ENCODE peak calls at places on chromosome 13, in eight cellular contexts. One of them, this sample, is unnamed.

GRCh38 chr13:40116008-40116407 is 460.5 kb downstream of the COG6 start:
- DNase-seq in sigmoid colon: no peak
- DNase-seq in activated T-helper 1 cell treated with Interleukin-2 at 50 U/mL for 16 hours: no peak
- DNase-seq in midbrain: no peak
- DNase-seq in CD8-positive, alpha-beta memory T cell: no peak
- DNase-seq in stimulated activated CD4-positive, alpha-beta T cell treated with anti-CD3 and anti-CD28 coated beads, Interleukin-2, amount 100 ng/mL, for 48 hours: no peak
- DNase-seq in H54: peak
- DNase-seq in CD8-positive, alpha-beta T cell: peak
- DNase-seq in this sample: no peak

GRCh38 chr13:42973581-42973980 is 18.5 kb downstream of the EPSTI1 start:
- DNase-seq in CD8-positive, alpha-beta T cell: no peak
- DNase-seq in midbrain: no peak
- DNase-seq in H54: no peak
- DNase-seq in stimulated activated CD4-positive, alpha-beta T cell treated with anti-CD3 and anti-CD28 coated beads, Interleukin-2, amount 100 ng/mL, for 48 hours: no peak
- DNase-seq in CD8-positive, alpha-beta memory T cell: no peak
- DNase-seq in activated T-helper 1 cell treated with Interleukin-2 at 50 U/mL for 16 hours: no peak
- DNase-seq in sigmoid colon: no peak
- DNase-seq in this sample: no peak

GRCh38 chr13:99056381-99057014 is 78.6 kb upstream of the DOCK9 start:
- DNase-seq in midbrain: no peak
- DNase-seq in CD8-positive, alpha-beta T cell: no peak
- DNase-seq in CD8-positive, alpha-beta memory T cell: no peak
- DNase-seq in sigmoid colon: peak
- DNase-seq in activated T-helper 1 cell treated with Interleukin-2 at 50 U/mL for 16 hours: no peak
- DNase-seq in stimulated activated CD4-positive, alpha-beta T cell treated with anti-CD3 and anti-CD28 coated beads, Interleukin-2, amount 100 ng/mL, for 48 hours: no peak
- DNase-seq in H54: no peak
- DNase-seq in this sample: no peak

GRCh38 chr13:48511621-48512232 is 21.2 kb downstream of the RCBTB2 start:
- DNase-seq in stimulated activated CD4-positive, alpha-beta T cell treated with anti-CD3 and anti-CD28 coated beads, Interleukin-2, amount 100 ng/mL, for 48 hours: no peak
- DNase-seq in H54: no peak
- DNase-seq in activated T-helper 1 cell treated with Interleukin-2 at 50 U/mL for 16 hours: no peak
- DNase-seq in sigmoid colon: no peak
- DNase-seq in CD8-positive, alpha-beta T cell: no peak
- DNase-seq in CD8-positive, alpha-beta memory T cell: no peak
- DNase-seq in midbrain: peak
- DNase-seq in this sample: no peak

GRCh38 chr13:31131470-31131961 is 30.2 kb downstream of the HSPH1 start:
- DNase-seq in CD8-positive, alpha-beta T cell: no peak
- DNase-seq in activated T-helper 1 cell treated with Interleukin-2 at 50 U/mL for 16 hours: no peak
- DNase-seq in H54: no peak
- DNase-seq in midbrain: no peak
- DNase-seq in CD8-positive, alpha-beta memory T cell: no peak
- DNase-seq in sigmoid colon: no peak
- DNase-seq in stimulated activated CD4-positive, alpha-beta T cell treated with anti-CD3 and anti-CD28 coated beads, Interleukin-2, amount 100 ng/mL, for 48 hours: no peak
- DNase-seq in this sample: no peak

GRCh38 chr13:106650690-106651205 is 82.8 kb upstream of the ARGLU1 start:
- DNase-seq in stimulated activated CD4-positive, alpha-beta T cell treated with anti-CD3 and anti-CD28 coated beads, Interleukin-2, amount 100 ng/mL, for 48 hours: no peak
- DNase-seq in activated T-helper 1 cell treated with Interleukin-2 at 50 U/mL for 16 hours: no peak
- DNase-seq in CD8-positive, alpha-beta T cell: no peak
- DNase-seq in H54: no peak
- DNase-seq in CD8-positive, alpha-beta memory T cell: no peak
- DNase-seq in sigmoid colon: no peak
- DNase-seq in midbrain: no peak
- DNase-seq in this sample: no peak

GRCh38 chr13:100392709-100393630 is 195.6 kb downstream of the GGACT start:
- DNase-seq in stimulated activated CD4-positive, alpha-beta T cell treated with anti-CD3 and anti-CD28 coated beads, Interleukin-2, amount 100 ng/mL, for 48 hours: peak
- DNase-seq in CD8-positive, alpha-beta memory T cell: no peak
- DNase-seq in activated T-helper 1 cell treated with Interleukin-2 at 50 U/mL for 16 hours: peak
- DNase-seq in sigmoid colon: peak
- DNase-seq in H54: peak
- DNase-seq in midbrain: no peak
- DNase-seq in CD8-positive, alpha-beta T cell: peak
- DNase-seq in this sample: peak

GRCh38 chr13:26468203-26468602 is 89.3 kb upstream of the WASF3 start:
- DNase-seq in midbrain: no peak
- DNase-seq in CD8-positive, alpha-beta T cell: no peak
- DNase-seq in CD8-positive, alpha-beta memory T cell: no peak
- DNase-seq in H54: no peak
- DNase-seq in sigmoid colon: no peak
- DNase-seq in stimulated activated CD4-positive, alpha-beta T cell treated with anti-CD3 and anti-CD28 coated beads, Interleukin-2, amount 100 ng/mL, for 48 hours: no peak
- DNase-seq in activated T-helper 1 cell treated with Interleukin-2 at 50 U/mL for 16 hours: no peak
- DNase-seq in this sample: peak

GRCh38 chr13:54379461-54379860 is 1350.8 kb downstream of the OLFM4 start:
- DNase-seq in H54: no peak
- DNase-seq in activated T-helper 1 cell treated with Interleukin-2 at 50 U/mL for 16 hours: no peak
- DNase-seq in CD8-positive, alpha-beta memory T cell: no peak
- DNase-seq in sigmoid colon: no peak
- DNase-seq in CD8-positive, alpha-beta T cell: no peak
- DNase-seq in stimulated activated CD4-positive, alpha-beta T cell treated with anti-CD3 and anti-CD28 coated beads, Interleukin-2, amount 100 ng/mL, for 48 hours: no peak
- DNase-seq in midbrain: no peak
- DNase-seq in this sample: no peak

GRCh38 chr13:113405481-113406300 is 41.8 kb upstream of the GRTP1 start:
- DNase-seq in activated T-helper 1 cell treated with Interleukin-2 at 50 U/mL for 16 hours: no peak
- DNase-seq in H54: no peak
- DNase-seq in CD8-positive, alpha-beta memory T cell: no peak
- DNase-seq in midbrain: no peak
- DNase-seq in stimulated activated CD4-positive, alpha-beta T cell treated with anti-CD3 and anti-CD28 coated beads, Interleukin-2, amount 100 ng/mL, for 48 hours: no peak
- DNase-seq in sigmoid colon: peak
- DNase-seq in CD8-positive, alpha-beta T cell: no peak
- DNase-seq in this sample: peak

GRCh38 chr13:26964278-26965057 is 203.9 kb upstream of the GPR12 start:
- DNase-seq in CD8-positive, alpha-beta T cell: no peak
- DNase-seq in stimulated activated CD4-positive, alpha-beta T cell treated with anti-CD3 and anti-CD28 coated beads, Interleukin-2, amount 100 ng/mL, for 48 hours: no peak
- DNase-seq in CD8-positive, alpha-beta memory T cell: no peak
- DNase-seq in midbrain: no peak
- DNase-seq in activated T-helper 1 cell treated with Interleukin-2 at 50 U/mL for 16 hours: no peak
- DNase-seq in H54: no peak
- DNase-seq in sigmoid colon: no peak
- DNase-seq in this sample: no peak

GRCh38 chr13:55013051-55013450 is 1984.4 kb downstream of the OLFM4 start:
- DNase-seq in midbrain: no peak
- DNase-seq in activated T-helper 1 cell treated with Interleukin-2 at 50 U/mL for 16 hours: no peak
- DNase-seq in H54: no peak
- DNase-seq in CD8-positive, alpha-beta T cell: no peak
- DNase-seq in stimulated activated CD4-positive, alpha-beta T cell treated with anti-CD3 and anti-CD28 coated beads, Interleukin-2, amount 100 ng/mL, for 48 hours: no peak
- DNase-seq in CD8-positive, alpha-beta memory T cell: no peak
- DNase-seq in sigmoid colon: no peak
- DNase-seq in this sample: no peak

GRCh38 chr13:46982856-46983582 is 86.2 kb upstream of the HTR2A start:
- DNase-seq in stimulated activated CD4-positive, alpha-beta T cell treated with anti-CD3 and anti-CD28 coated beads, Interleukin-2, amount 100 ng/mL, for 48 hours: no peak
- DNase-seq in H54: no peak
- DNase-seq in CD8-positive, alpha-beta memory T cell: no peak
- DNase-seq in activated T-helper 1 cell treated with Interleukin-2 at 50 U/mL for 16 hours: no peak
- DNase-seq in sigmoid colon: no peak
- DNase-seq in midbrain: peak
- DNase-seq in CD8-positive, alpha-beta T cell: no peak
- DNase-seq in this sample: no peak

GRCh38 chr13:44068737-44069136 is 189.0 kb downstream of the LACC1 start:
- DNase-seq in midbrain: no peak
- DNase-seq in sigmoid colon: no peak
- DNase-seq in CD8-positive, alpha-beta T cell: no peak
- DNase-seq in H54: peak
- DNase-seq in activated T-helper 1 cell treated with Interleukin-2 at 50 U/mL for 16 hours: no peak
- DNase-seq in stimulated activated CD4-positive, alpha-beta T cell treated with anti-CD3 and anti-CD28 coated beads, Interleukin-2, amount 100 ng/mL, for 48 hours: no peak
- DNase-seq in CD8-positive, alpha-beta memory T cell: no peak
- DNase-seq in this sample: no peak

GRCh38 chr13:100887729-100888151 is 213.1 kb upstream of the TMTC4 start:
- DNase-seq in H54: no peak
- DNase-seq in midbrain: no peak
- DNase-seq in CD8-positive, alpha-beta memory T cell: no peak
- DNase-seq in stimulated activated CD4-positive, alpha-beta T cell treated with anti-CD3 and anti-CD28 coated beads, Interleukin-2, amount 100 ng/mL, for 48 hours: no peak
- DNase-seq in activated T-helper 1 cell treated with Interleukin-2 at 50 U/mL for 16 hours: no peak
- DNase-seq in CD8-positive, alpha-beta T cell: no peak
- DNase-seq in sigmoid colon: no peak
- DNase-seq in this sample: no peak

GRCh38 chr13:22693691-22694090 is 487.1 kb upstream of the SGCG start:
- DNase-seq in CD8-positive, alpha-beta T cell: no peak
- DNase-seq in midbrain: no peak
- DNase-seq in sigmoid colon: no peak
- DNase-seq in H54: no peak
- DNase-seq in stimulated activated CD4-positive, alpha-beta T cell treated with anti-CD3 and anti-CD28 coated beads, Interleukin-2, amount 100 ng/mL, for 48 hours: no peak
- DNase-seq in activated T-helper 1 cell treated with Interleukin-2 at 50 U/mL for 16 hours: no peak
- DNase-seq in CD8-positive, alpha-beta memory T cell: no peak
- DNase-seq in this sample: no peak

GRCh38 chr13:95463516-95463915 is 89.0 kb upstream of the CLDN10 start:
- DNase-seq in CD8-positive, alpha-beta T cell: no peak
- DNase-seq in sigmoid colon: no peak
- DNase-seq in midbrain: no peak
- DNase-seq in H54: no peak
- DNase-seq in activated T-helper 1 cell treated with Interleukin-2 at 50 U/mL for 16 hours: no peak
- DNase-seq in CD8-positive, alpha-beta memory T cell: no peak
- DNase-seq in stimulated activated CD4-positive, alpha-beta T cell treated with anti-CD3 and anti-CD28 coated beads, Interleukin-2, amount 100 ng/mL, for 48 hours: no peak
- DNase-seq in this sample: no peak

GRCh38 chr13:93709511-93710244 is 483.1 kb downstream of the GPC6 start:
- DNase-seq in H54: no peak
- DNase-seq in CD8-positive, alpha-beta memory T cell: no peak
- DNase-seq in sigmoid colon: no peak
- DNase-seq in stimulated activated CD4-positive, alpha-beta T cell treated with anti-CD3 and anti-CD28 coated beads, Interleukin-2, amount 100 ng/mL, for 48 hours: no peak
- DNase-seq in midbrain: no peak
- DNase-seq in CD8-positive, alpha-beta T cell: no peak
- DNase-seq in activated T-helper 1 cell treated with Interleukin-2 at 50 U/mL for 16 hours: no peak
- DNase-seq in this sample: no peak

GRCh38 chr13:34044660-34045080 is 226.7 kb downstream of the RFC3 start:
- DNase-seq in stimulated activated CD4-positive, alpha-beta T cell treated with anti-CD3 and anti-CD28 coated beads, Interleukin-2, amount 100 ng/mL, for 48 hours: no peak
- DNase-seq in midbrain: no peak
- DNase-seq in CD8-positive, alpha-beta memory T cell: no peak
- DNase-seq in H54: no peak
- DNase-seq in sigmoid colon: no peak
- DNase-seq in CD8-positive, alpha-beta T cell: no peak
- DNase-seq in activated T-helper 1 cell treated with Interleukin-2 at 50 U/mL for 16 hours: no peak
- DNase-seq in this sample: no peak

GRCh38 chr13:20344836-20345490 is 112.8 kb upstream of the GJB6 start:
- DNase-seq in midbrain: no peak
- DNase-seq in CD8-positive, alpha-beta memory T cell: no peak
- DNase-seq in H54: no peak
- DNase-seq in activated T-helper 1 cell treated with Interleukin-2 at 50 U/mL for 16 hours: no peak
- DNase-seq in stimulated activated CD4-positive, alpha-beta T cell treated with anti-CD3 and anti-CD28 coated beads, Interleukin-2, amount 100 ng/mL, for 48 hours: no peak
- DNase-seq in CD8-positive, alpha-beta T cell: no peak
- DNase-seq in sigmoid colon: no peak
- DNase-seq in this sample: no peak

GRCh38 chr13:97439196-97439595 is 5.2 kb downstream of the RAP2A start:
- DNase-seq in stimulated activated CD4-positive, alpha-beta T cell treated with anti-CD3 and anti-CD28 coated beads, Interleukin-2, amount 100 ng/mL, for 48 hours: no peak
- DNase-seq in activated T-helper 1 cell treated with Interleukin-2 at 50 U/mL for 16 hours: no peak
- DNase-seq in sigmoid colon: no peak
- DNase-seq in CD8-positive, alpha-beta T cell: no peak
- DNase-seq in CD8-positive, alpha-beta memory T cell: no peak
- DNase-seq in H54: no peak
- DNase-seq in midbrain: no peak
- DNase-seq in this sample: no peak

GRCh38 chr13:21672811-21673591 is 2.1 kb downstream of the FGF9 start:
- DNase-seq in activated T-helper 1 cell treated with Interleukin-2 at 50 U/mL for 16 hours: no peak
- DNase-seq in sigmoid colon: no peak
- DNase-seq in H54: no peak
- DNase-seq in stimulated activated CD4-positive, alpha-beta T cell treated with anti-CD3 and anti-CD28 coated beads, Interleukin-2, amount 100 ng/mL, for 48 hours: no peak
- DNase-seq in midbrain: no peak
- DNase-seq in CD8-positive, alpha-beta memory T cell: no peak
- DNase-seq in CD8-positive, alpha-beta T cell: peak
- DNase-seq in this sample: no peak

GRCh38 chr13:20053016-20053415 is 94.5 kb downstream of the ZMYM2 start:
- DNase-seq in CD8-positive, alpha-beta memory T cell: no peak
- DNase-seq in sigmoid colon: no peak
- DNase-seq in midbrain: no peak
- DNase-seq in activated T-helper 1 cell treated with Interleukin-2 at 50 U/mL for 16 hours: no peak
- DNase-seq in CD8-positive, alpha-beta T cell: no peak
- DNase-seq in H54: no peak
- DNase-seq in stimulated activated CD4-positive, alpha-beta T cell treated with anti-CD3 and anti-CD28 coated beads, Interleukin-2, amount 100 ng/mL, for 48 hours: no peak
- DNase-seq in this sample: no peak

GRCh38 chr13:64925284-64925683 is 2304.9 kb downstream of the PCDH9 start:
- DNase-seq in midbrain: no peak
- DNase-seq in CD8-positive, alpha-beta memory T cell: no peak
- DNase-seq in activated T-helper 1 cell treated with Interleukin-2 at 50 U/mL for 16 hours: no peak
- DNase-seq in sigmoid colon: no peak
- DNase-seq in CD8-positive, alpha-beta T cell: no peak
- DNase-seq in stimulated activated CD4-positive, alpha-beta T cell treated with anti-CD3 and anti-CD28 coated beads, Interleukin-2, amount 100 ng/mL, for 48 hours: no peak
- DNase-seq in H54: no peak
- DNase-seq in this sample: no peak

GRCh38 chr13:59823495-59823894 is 340.2 kb downstream of the DIAPH3 start:
- DNase-seq in stimulated activated CD4-positive, alpha-beta T cell treated with anti-CD3 and anti-CD28 coated beads, Interleukin-2, amount 100 ng/mL, for 48 hours: no peak
- DNase-seq in sigmoid colon: no peak
- DNase-seq in midbrain: no peak
- DNase-seq in CD8-positive, alpha-beta T cell: no peak
- DNase-seq in H54: peak
- DNase-seq in activated T-helper 1 cell treated with Interleukin-2 at 50 U/mL for 16 hours: no peak
- DNase-seq in CD8-positive, alpha-beta memory T cell: no peak
- DNase-seq in this sample: no peak

GRCh38 chr13:66556306-66556705 is 673.8 kb downstream of the PCDH9 start:
- DNase-seq in midbrain: no peak
- DNase-seq in CD8-positive, alpha-beta memory T cell: no peak
- DNase-seq in stimulated activated CD4-positive, alpha-beta T cell treated with anti-CD3 and anti-CD28 coated beads, Interleukin-2, amount 100 ng/mL, for 48 hours: no peak
- DNase-seq in sigmoid colon: no peak
- DNase-seq in H54: no peak
- DNase-seq in CD8-positive, alpha-beta T cell: no peak
- DNase-seq in activated T-helper 1 cell treated with Interleukin-2 at 50 U/mL for 16 hours: no peak
- DNase-seq in this sample: no peak

GRCh38 chr13:109141716-109142115 is 512.3 kb downstream of the MYO16 start:
- DNase-seq in stimulated activated CD4-positive, alpha-beta T cell treated with anti-CD3 and anti-CD28 coated beads, Interleukin-2, amount 100 ng/mL, for 48 hours: no peak
- DNase-seq in sigmoid colon: no peak
- DNase-seq in activated T-helper 1 cell treated with Interleukin-2 at 50 U/mL for 16 hours: no peak
- DNase-seq in CD8-positive, alpha-beta memory T cell: no peak
- DNase-seq in midbrain: no peak
- DNase-seq in H54: no peak
- DNase-seq in CD8-positive, alpha-beta T cell: no peak
- DNase-seq in this sample: no peak

GRCh38 chr13:51818771-51819511 is 15.0 kb upstream of the DHRS12 start:
- DNase-seq in sigmoid colon: peak
- DNase-seq in H54: no peak
- DNase-seq in stimulated activated CD4-positive, alpha-beta T cell treated with anti-CD3 and anti-CD28 coated beads, Interleukin-2, amount 100 ng/mL, for 48 hours: no peak
- DNase-seq in midbrain: peak
- DNase-seq in CD8-positive, alpha-beta memory T cell: no peak
- DNase-seq in activated T-helper 1 cell treated with Interleukin-2 at 50 U/mL for 16 hours: no peak
- DNase-seq in CD8-positive, alpha-beta T cell: no peak
- DNase-seq in this sample: peak

GRCh38 chr13:41017153-41017552 is 2.0 kb downstream of the ELF1 start:
- DNase-seq in activated T-helper 1 cell treated with Interleukin-2 at 50 U/mL for 16 hours: no peak
- DNase-seq in H54: no peak
- DNase-seq in midbrain: peak
- DNase-seq in sigmoid colon: no peak
- DNase-seq in CD8-positive, alpha-beta memory T cell: peak
- DNase-seq in CD8-positive, alpha-beta T cell: peak
- DNase-seq in stimulated activated CD4-positive, alpha-beta T cell treated with anti-CD3 and anti-CD28 coated beads, Interleukin-2, amount 100 ng/mL, for 48 hours: no peak
- DNase-seq in this sample: no peak

GRCh38 chr13:26168276-26168814 is 53.8 kb downstream of the RNF6 start:
- DNase-seq in activated T-helper 1 cell treated with Interleukin-2 at 50 U/mL for 16 hours: no peak
- DNase-seq in stimulated activated CD4-positive, alpha-beta T cell treated with anti-CD3 and anti-CD28 coated beads, Interleukin-2, amount 100 ng/mL, for 48 hours: no peak
- DNase-seq in midbrain: no peak
- DNase-seq in H54: no peak
- DNase-seq in sigmoid colon: no peak
- DNase-seq in CD8-positive, alpha-beta memory T cell: no peak
- DNase-seq in CD8-positive, alpha-beta T cell: no peak
- DNase-seq in this sample: no peak

This sample was measured in cardiac septum.